ENCODE peak calls at places on chromosomes 1 and 21, in four cellular contexts. G is H9, P is IMR-90, Z is H1. V is an unnamed sample.

GRCh38 chr1:201180901-201181300 is 9.7 kb upstream of the IGFN1 start:
- DNase-seq in Z (no peak), P (no peak), G (no peak), V (no peak)

GRCh38 chr1:47934243-47934805 is 62.9 kb downstream of the TRABD2B start:
- DNase-seq in P (no peak), G (peak), Z (no peak), V (peak)

GRCh38 chr1:210582186-210582981 is 253.7 kb downstream of the HHAT start:
- DNase-seq in G (no peak), Z (no peak), P (no peak), V (no peak)

GRCh38 chr1:57061369-57061768 is 95.6 kb upstream of the C8B start:
- DNase-seq in P (peak), G (no peak), Z (no peak), V (peak)

GRCh38 chr1:20558180-20558579 is 5.8 kb downstream of the FAM43B start:
- DNase-seq in Z (no peak), P (no peak), G (no peak), V (no peak)

GRCh38 chr1:56644941-56645662 is at the start of gene PRKAA2:
- DNase-seq in Z (no peak), G (peak), P (peak), V (peak)

GRCh38 chr21:42646836-42647235 is 6.6 kb upstream of the PDE9A start:
- DNase-seq in Z (no peak), P (no peak), G (no peak), V (no peak)

GRCh38 chr21:21199342-21200102 is 201.3 kb downstream of the NCAM2 start:
- DNase-seq in G (no peak), P (no peak), Z (no peak), V (no peak)

GRCh38 chr1:21322681-21323016 is 32.4 kb upstream of the ECE1 start:
- DNase-seq in P (no peak), G (no peak), Z (no peak), V (no peak)

GRCh38 chr1:39183503-39184353 is 20.8 kb upstream of the MACF1 start:
- DNase-seq in G (peak), Z (no peak), P (peak), V (peak)

GRCh38 chr1:21655748-21656147 is 13.4 kb downstream of the RAP1GAP start:
- DNase-seq in Z (peak), G (peak), P (no peak), V (peak)

GRCh38 chr1:31702836-31703404 is 897 bp downstream of the COL16A1 start:
- DNase-seq in P (peak), G (no peak), Z (no peak), V (no peak)

GRCh38 chr1:208850441-208850840 is 606.3 kb upstream of the PLXNA2 start:
- DNase-seq in Z (no peak), P (no peak), G (no peak), V (no peak)

GRCh38 chr1:220371324-220371723 is 99.1 kb upstream of the RAB3GAP2 start:
- DNase-seq in P (no peak), Z (no peak), G (peak), V (peak)

GRCh38 chr1:37765937-37766664 is 1.2 kb upstream of the EPHA10 start:
- DNase-seq in G (peak), P (no peak), Z (no peak), V (no peak)

GRCh38 chr1:87451229-87451900 is 122.7 kb downstream of the LMO4 start:
- DNase-seq in G (no peak), P (peak), Z (no peak), V (no peak)

GRCh38 chr1:63453232-63453631 is 69.8 kb downstream of the ITGB3BP start:
- DNase-seq in G (no peak), Z (no peak), P (no peak), V (no peak)

GRCh38 chr21:45259206-45259795 is 28.4 kb downstream of the POFUT2 start:
- DNase-seq in Z (no peak), G (peak), P (no peak), V (no peak)

GRCh38 chr1:50123071-50123470 is 14.4 kb downstream of the ELAVL4 start:
- DNase-seq in P (no peak), Z (no peak), G (no peak), V (no peak)

GRCh38 chr1:115982399-115982798 is 6.1 kb downstream of the SLC22A15 start:
- DNase-seq in P (no peak), Z (no peak), G (no peak), V (no peak)

GRCh38 chr1:6095511-6096242 is 50.0 kb downstream of the KCNAB2 start:
- DNase-seq in G (no peak), P (no peak), Z (no peak), V (no peak)

GRCh38 chr1:31861346-31861745 is 45.5 kb upstream of the SPOCD1 start:
- DNase-seq in Z (no peak), P (no peak), G (no peak), V (peak)

GRCh38 chr1:107405241-107405640 is 264.4 kb downstream of the NTNG1 start:
- DNase-seq in Z (no peak), G (no peak), P (peak), V (no peak)

GRCh38 chr1:45196863-45197262 is 9.5 kb downstream of the ZSWIM5 start:
- DNase-seq in G (no peak), Z (no peak), P (no peak), V (no peak)

GRCh38 chr1:45200906-45201500 is 5.4 kb downstream of the ZSWIM5 start:
- DNase-seq in Z (no peak), P (no peak), G (no peak), V (peak)

GRCh38 chr1:45198185-45198584 is 8.2 kb downstream of the ZSWIM5 start:
- DNase-seq in Z (no peak), P (no peak), G (no peak), V (no peak)

GRCh38 chr1:45205000-45205909 is 1.1 kb downstream of the ZSWIM5 start:
- DNase-seq in P (peak), Z (no peak), G (peak), V (peak)

GRCh38 chr1:45200435-45200834 is 6.0 kb downstream of the ZSWIM5 start:
- DNase-seq in G (no peak), P (no peak), Z (no peak), V (no peak)
- H4K5ac ChIP-seq in G (no peak), P (no peak), Z (no peak), V (no peak)

GRCh38 chr1:46254668-46255067 is 7.1 kb downstream of the RAD54L start:
- DNase-seq in P (no peak), Z (no peak), G (no peak), V (peak)
- H4K5ac ChIP-seq in P (no peak), Z (no peak), G (no peak), V (no peak)

GRCh38 chr1:58149266-58149812 is 397.2 kb downstream of the OMA1 start:
- DNase-seq in G (no peak), Z (no peak), P (no peak), V (no peak)
- H4K5ac ChIP-seq in G (no peak), Z (no peak), P (no peak), V (no peak)

GRCh38 chr1:61376151-61376550 is 293.8 kb downstream of the NFIA start:
- DNase-seq in P (no peak), Z (no peak), G (no peak), V (no peak)
- H4K5ac ChIP-seq in P (no peak), Z (no peak), G (no peak), V (no peak)

GRCh38 chr21:41631564-41632461 is 123.9 kb upstream of the TMPRSS2 start:
- DNase-seq in Z (no peak), P (no peak), G (no peak), V (no peak)
- H4K5ac ChIP-seq in Z (no peak), P (no peak), G (no peak), V (no peak)

DNA sequence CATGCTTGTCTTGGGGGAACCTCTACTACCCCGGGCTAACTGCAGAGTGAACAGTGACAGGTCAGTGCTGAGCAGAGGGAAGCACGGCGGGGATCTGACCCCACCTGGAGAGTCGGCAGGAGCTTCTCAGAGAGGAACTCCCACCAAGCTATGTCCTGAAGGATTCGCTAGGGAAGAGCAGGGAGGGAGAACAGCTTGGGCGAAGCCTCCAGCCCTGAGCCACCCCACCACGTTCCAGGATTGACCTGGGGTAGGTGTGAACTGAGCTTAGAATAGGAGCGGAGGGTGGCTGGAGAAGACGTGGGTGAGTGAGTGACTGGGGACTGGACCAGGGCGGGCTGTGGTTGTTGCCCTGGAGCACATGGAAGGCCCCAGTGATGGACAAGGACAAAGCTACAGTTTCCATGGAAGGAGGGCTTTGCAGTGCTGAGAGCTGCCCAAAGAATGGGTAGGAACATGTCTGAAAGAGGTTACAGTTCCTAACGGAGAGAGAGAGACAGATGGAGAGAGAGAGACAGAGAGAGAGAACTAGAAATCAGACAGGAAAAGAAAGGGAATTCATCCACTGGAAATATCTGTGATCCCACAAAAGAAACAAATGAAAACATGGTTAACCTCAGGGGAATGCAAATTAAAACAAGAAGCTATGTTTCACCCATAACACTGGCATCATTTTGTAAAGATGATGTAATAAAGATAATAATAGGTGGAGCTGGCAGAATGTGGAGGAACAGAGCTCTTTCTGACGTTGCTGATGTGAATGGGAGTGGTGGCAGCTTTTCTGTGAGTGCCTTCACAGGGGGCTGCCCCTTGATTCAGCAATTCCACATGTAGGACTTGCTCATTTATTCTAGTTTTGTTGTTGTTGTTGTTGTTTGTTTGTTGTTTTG is 17.2 kb downstream of the BSND start:
- DNase-seq in G (no peak), P (peak), Z (no peak), V (no peak)
- H4K5ac ChIP-seq in G (no peak), P (no peak), Z (no peak), V (no peak)

GRCh38 chr1:193525917-193526710 is 339.7 kb upstream of the B3GALT2 start:
- DNase-seq in P (no peak), Z (no peak), G (no peak), V (no peak)

GRCh38 chr1:193520472-193520871 is 334.1 kb upstream of the B3GALT2 start:
- DNase-seq in G (no peak), Z (no peak), P (no peak), V (no peak)

GRCh38 chr1:193524616-193525015 is 338.2 kb upstream of the B3GALT2 start:
- DNase-seq in Z (no peak), G (no peak), P (no peak), V (no peak)

GRCh38 chr1:193519922-193520321 is 333.5 kb upstream of the B3GALT2 start:
- DNase-seq in P (no peak), G (peak), Z (no peak), V (peak)

GRCh38 chr1:193525411-193525810 is 339.0 kb upstream of the B3GALT2 start:
- DNase-seq in G (no peak), P (no peak), Z (no peak), V (no peak)
- H4K5ac ChIP-seq in G (no peak), P (no peak), Z (no peak), V (no peak)

V was measured in mesendoderm.